ENCODE peak calls at places on chromosomes 6 and 20, in seven cellular contexts. T is GM23338, O is omental fat pad, E is BE2C, Y is HFFc6, F is mucosa of descending colon, M is HCT116. G is an unnamed sample.

GRCh38 chr6:36120539-36120938 is 9.8 kb upstream of the MAPK13 start:
- DNase-seq in M (no peak), E (no peak), O (no peak), Y (no peak), T (no peak), F (peak), G (no peak)

GRCh38 chr6:140105857-140106256 is 731.4 kb upstream of the CITED2 start:
- DNase-seq in F (no peak), T (peak), O (no peak), E (peak), M (peak), Y (no peak), G (peak)

GRCh38 chr6:88785478-88785877 is 177.9 kb downstream of the RNGTT start:
- DNase-seq in F (no peak), E (no peak), M (no peak), Y (no peak), T (no peak), O (no peak), G (no peak)

GRCh38 chr6:36702656-36703055 is 5.0 kb downstream of the RAB44 start:
- DNase-seq in M (no peak), T (no peak), Y (no peak), O (peak), E (no peak), F (no peak), G (no peak)

GRCh38 chr6:129936329-129937165 is 75.4 kb upstream of the TMEM244 start:
- DNase-seq in E (peak), M (peak), O (no peak), F (no peak), T (peak), Y (peak), G (peak)

GRCh38 chr6:109579361-109579760 is 96.3 kb upstream of the ZBTB24 start:
- DNase-seq in M (no peak), O (no peak), F (no peak), T (no peak), E (no peak), Y (no peak), G (peak)

GRCh38 chr20:63091901-63092659 is 85.3 kb upstream of the BHLHE23 start:
- DNase-seq in O (peak), F (peak), Y (no peak), T (no peak), E (peak), M (no peak), G (no peak)

GRCh38 chr6:116444092-116444491 is 17.1 kb upstream of the CALHM6 start:
- DNase-seq in F (no peak), E (no peak), M (peak), O (no peak), T (peak), Y (peak), G (peak)

GRCh38 chr6:111427341-111428116 is 55.5 kb downstream of the REV3L start:
- DNase-seq in F (no peak), Y (peak), E (no peak), M (no peak), T (no peak), O (no peak), G (peak)

GRCh38 chr6:163573503-163574179 is 159.1 kb downstream of the QKI start:
- DNase-seq in F (no peak), Y (no peak), T (peak), O (no peak), E (no peak), M (no peak), G (no peak)

GRCh38 chr20:2873747-2874041 is 413 bp downstream of the PTPRA start:
- DNase-seq in Y (no peak), F (peak), O (no peak), M (no peak), T (peak), E (peak), G (no peak)

GRCh38 chr20:63028461-63028921 is 21.7 kb upstream of the BHLHE23 start:
- DNase-seq in T (peak), F (peak), Y (no peak), O (no peak), E (no peak), M (no peak), G (no peak)

GRCh38 chr20:61263084-61263695 is 11.1 kb downstream of the CDH4 start:
- DNase-seq in F (peak), T (peak), Y (peak), O (no peak), E (peak), M (no peak), G (no peak)

GRCh38 chr20:59972037-59972801 is 14.0 kb downstream of the CDH26 start:
- DNase-seq in F (no peak), E (no peak), Y (no peak), O (no peak), M (no peak), T (no peak), G (peak)

GRCh38 chr6:156832166-156832743 is 55.1 kb downstream of the ARID1B start:
- DNase-seq in E (peak), T (no peak), Y (peak), O (no peak), F (no peak), M (peak), G (peak)

GRCh38 chr6:31037169-31037568 is 26.9 kb downstream of the MUC22 start:
- DNase-seq in O (no peak), F (no peak), Y (no peak), T (no peak), E (no peak), M (no peak), G (no peak)

GRCh38 chr6:110400208-110400607 is 15.2 kb downstream of the DDO start:
- DNase-seq in Y (no peak), O (no peak), F (no peak), M (no peak), E (no peak), T (no peak), G (no peak)

GRCh38 chr6:111113731-111114438 is 26.6 kb downstream of the SLC16A10 start:
- DNase-seq in M (no peak), O (no peak), Y (peak), T (peak), F (no peak), E (peak), G (no peak)

GRCh38 chr20:35340436-35340835 is 48.2 kb upstream of the FAM83C start:
- DNase-seq in F (no peak), O (no peak), M (no peak), E (no peak), T (no peak), Y (no peak), G (no peak)

DNA sequence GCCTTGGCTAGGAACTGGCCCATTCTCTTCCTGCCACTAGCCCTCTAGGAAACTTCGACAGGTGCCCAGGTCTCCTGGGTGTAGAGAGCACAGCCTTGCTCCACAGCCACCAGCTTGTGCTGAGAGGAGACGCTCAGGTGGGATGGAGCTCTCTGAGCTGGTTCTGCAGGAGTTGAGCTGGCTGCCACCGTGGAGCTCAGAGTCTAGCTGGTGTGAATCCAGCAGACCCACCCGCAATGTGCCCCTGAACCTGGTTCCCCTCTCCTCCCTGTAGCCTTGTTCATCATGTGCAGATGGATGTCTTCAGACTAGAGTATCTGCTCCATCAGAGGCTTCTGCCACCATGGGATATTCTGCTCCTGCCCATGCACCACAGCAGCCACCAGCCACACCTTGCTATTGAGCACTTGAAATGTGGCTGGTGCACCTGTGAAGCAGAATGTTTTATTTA is 222.5 kb downstream of the SYNDIG1 start:
- DNase-seq in O (no peak), T (no peak), F (no peak), E (peak), Y (no peak), M (no peak), G (no peak)
- TF ChIP-seq CTCF in O (no peak), T (no peak), F (no peak), E (no peak), Y (no peak), M (no peak), G (no peak)

GRCh38 chr6:168530653-168531071 is 89.7 kb downstream of the SMOC2 start:
- DNase-seq in E (no peak), O (no peak), Y (no peak), F (no peak), M (no peak), T (peak), G (peak)
- TF ChIP-seq CTCF in E (no peak), O (no peak), Y (no peak), F (no peak), M (no peak), T (no peak), G (no peak)

GRCh38 chr20:36506253-36506652 is 35.1 kb upstream of the MYL9 start:
- DNase-seq in E (no peak), O (no peak), F (no peak), M (no peak), T (peak), Y (peak), G (no peak)
- TF ChIP-seq CTCF in E (peak), O (no peak), F (no peak), M (peak), T (peak), Y (peak), G (no peak)

GRCh38 chr6:33410711-33411631 is at the start of gene PHF1:
- DNase-seq in E (no peak), O (no peak), F (peak), Y (no peak), M (peak), T (peak), G (peak)
- TF ChIP-seq CTCF in E (no peak), O (no peak), F (no peak), Y (peak), M (no peak), T (peak), G (no peak)

DNA sequence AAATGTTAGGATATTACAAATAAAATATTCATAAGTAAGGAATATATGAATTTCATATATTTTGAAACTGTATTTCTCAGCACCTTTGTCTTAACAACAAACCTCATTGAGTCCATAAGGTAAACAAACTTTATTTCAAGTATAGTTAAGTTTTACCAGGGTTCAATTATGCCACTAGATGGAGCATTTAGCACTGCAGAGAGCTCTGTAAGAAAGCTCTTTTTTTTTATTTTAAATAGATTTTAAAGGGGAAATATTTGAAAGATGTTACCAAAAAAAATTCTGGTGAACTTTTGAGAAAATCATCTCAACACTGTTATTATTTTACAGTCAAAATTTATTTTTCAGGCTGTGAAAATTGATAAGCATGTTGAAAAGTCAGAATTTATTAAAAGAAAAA is 955.2 kb upstream of the EYS start:
- DNase-seq in F (no peak), Y (no peak), M (no peak), E (no peak), O (no peak), T (peak), G (peak)
- TF ChIP-seq CTCF in F (no peak), Y (peak), M (no peak), E (peak), O (no peak), T (peak), G (peak)

GRCh38 chr6:117602151-117602898 is at the start of gene GOPC:
- DNase-seq in E (peak), F (peak), T (peak), Y (peak), O (peak), M (peak), G (peak)
- TF ChIP-seq CTCF in E (peak), F (no peak), T (no peak), Y (peak), O (no peak), M (no peak), G (no peak)

GRCh38 chr6:147508871-147509608 is 550 bp downstream of the SAMD5 start:
- DNase-seq in F (peak), M (no peak), Y (no peak), T (peak), E (peak), O (no peak), G (no peak)
- TF ChIP-seq CTCF in F (no peak), M (no peak), Y (no peak), T (no peak), E (no peak), O (no peak), G (no peak)

G was measured in RWPE1.